ENCODE peak calls at places on chromosomes 4 and X, in nine cellular contexts. H is iPS DF 6.9, C is pancreas, N is T-helper 17 cell, U is AG04450, D is astrocyte, F is ovary, J is aorta, Y is suprapubic skin. Q is an unnamed sample. For H3K9me3, the result is how much of the 10 kb centered on the place peaks cover.

GRCh38 chr4:10405672-10406071 is 51.6 kb downstream of the ZNF518B start:
- DNase-seq in D (no peak), J (no peak), N (no peak), H (no peak), F (no peak), U (no peak), Y (no peak), C (no peak), Q (no peak)

GRCh38 chr4:2222838-2223237 is 19.1 kb downstream of the HAUS3 start:
- DNase-seq in D (no peak), U (no peak), C (no peak), N (no peak), Y (no peak), F (no peak), J (no peak), H (peak), Q (no peak)

GRCh38 chr4:94516067-94516466 is 64.3 kb downstream of the PDLIM5 start:
- DNase-seq in C (no peak), H (no peak), F (no peak), Y (no peak), J (no peak), U (peak), D (peak), N (no peak), Q (no peak)

GRCh38 chr4:117134386-117134785 is 49.0 kb upstream of the TRAM1L1 start:
- DNase-seq in Y (no peak), F (no peak), N (no peak), J (no peak), C (no peak), D (peak), U (peak), H (peak), Q (no peak)

GRCh38 chr4:159048166-159048886 is 54.6 kb upstream of the RAPGEF2 start:
- DNase-seq in D (peak), Y (peak), J (peak), N (no peak), F (peak), H (no peak), C (peak), U (peak), Q (peak)

GRCh38 chr4:10181745-10182445 is 65.3 kb upstream of the WDR1 start:
- DNase-seq in N (no peak), D (no peak), Y (no peak), J (no peak), C (no peak), U (no peak), F (no peak), H (no peak), Q (no peak)

GRCh38 chrX:150036181-150036580 is 97.9 kb upstream of the EOLA2 start:
- DNase-seq in Y (no peak), U (no peak), H (no peak), C (no peak), J (no peak), N (no peak), F (no peak), D (peak), Q (no peak)

GRCh38 chrX:50049228-50049627 is 126.8 kb downstream of the CLCN5 start:
- DNase-seq in J (no peak), H (no peak), F (no peak), C (no peak), Y (no peak), U (no peak), N (no peak), D (no peak), Q (no peak)

GRCh38 chrX:118116308-118117068 is at the start of gene KLHL13:
- DNase-seq in C (peak), D (no peak), U (no peak), F (peak), N (no peak), Y (peak), H (no peak), J (peak), Q (peak)

GRCh38 chr4:176376032-176376614 is 56.4 kb downstream of the SPCS3 start:
- DNase-seq in H (no peak), C (no peak), J (no peak), F (no peak), D (peak), N (no peak), U (no peak), Y (no peak), Q (no peak)

GRCh38 chr4:33961751-33962150 is 2282.6 kb downstream of the ARAP2 start:
- DNase-seq in U (no peak), H (no peak), D (peak), N (no peak), C (no peak), J (no peak), Y (no peak), F (no peak), Q (no peak)

DNA sequence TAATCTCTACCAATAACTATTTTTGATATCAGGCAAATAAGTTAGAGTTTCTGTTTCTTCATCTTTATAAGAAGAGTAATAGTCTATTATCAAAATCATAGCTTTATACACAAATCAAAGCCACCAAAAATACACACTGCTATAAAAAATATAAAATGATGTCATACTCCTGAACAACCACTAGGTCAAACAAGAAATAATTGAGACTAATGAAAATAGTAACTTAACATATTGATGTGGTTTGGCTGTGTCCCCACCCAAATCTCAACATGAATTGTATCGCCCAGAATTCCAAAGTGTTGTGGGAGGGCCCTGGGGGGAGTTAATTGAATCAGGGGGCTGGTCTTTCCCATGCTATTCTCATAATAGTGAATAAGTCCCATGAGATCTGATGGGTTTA is 2277.5 kb downstream of the ARAP2 start:
- DNase-seq in Y (no peak), J (no peak), N (no peak), H (no peak), U (no peak), D (no peak), F (no peak), C (no peak), Q (no peak)
- H3K9me3 ChIP-seq in Y (under half), J (under half), N (under half), H (under half), U (under half), D (under half), F (under half), C (under half), Q (under half)

GRCh38 chr4:31530555-31530954 is 810.4 kb downstream of the PCDH7 start:
- DNase-seq in D (no peak), U (no peak), J (no peak), Y (no peak), H (no peak), F (no peak), C (no peak), N (no peak), Q (no peak)
- H3K9me3 ChIP-seq in D (under half), U (under half), J (under half), Y (under half), H (under half), F (under half), C (under half), N (under half), Q (under half)

GRCh38 chr4:140042634-140043033 is 111.3 kb downstream of the MAML3 start:
- DNase-seq in H (no peak), Y (no peak), U (no peak), C (no peak), F (peak), D (no peak), J (no peak), N (no peak), Q (no peak)
- H3K9me3 ChIP-seq in H (under half), Y (under half), U (under half), C (under half), F (under half), D (under half), J (under half), N (under half), Q (under half)

GRCh38 chr4:61838072-61838471 is 637.9 kb downstream of the ADGRL3 start:
- DNase-seq in D (no peak), H (no peak), J (no peak), U (no peak), N (no peak), F (no peak), C (no peak), Y (no peak), Q (no peak)
- H3K9me3 ChIP-seq in D (under half), H (under half), J (under half), U (under half), N (under half), F (under half), C (under half), Y (under half), Q (under half)

DNA sequence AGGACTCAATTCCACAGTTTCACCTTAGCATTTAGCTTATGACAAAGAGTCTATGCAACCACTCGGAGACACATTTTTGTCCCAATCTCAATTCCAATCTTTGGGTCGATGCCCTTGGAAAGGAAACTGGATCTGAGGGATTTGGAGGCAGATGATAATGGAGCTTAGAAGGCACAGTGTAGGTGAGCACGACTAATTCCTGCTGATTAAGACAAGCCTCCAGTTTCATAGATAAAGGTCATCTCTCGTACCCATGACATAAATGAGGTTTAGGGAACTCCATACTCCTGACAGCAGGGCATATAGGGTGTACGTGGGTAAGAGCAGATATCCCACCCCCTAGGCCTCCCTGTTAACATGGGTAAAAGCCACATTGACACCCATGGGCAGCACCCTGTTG is 24.4 kb upstream of the ZNF718 start:
- DNase-seq in Y (no peak), N (no peak), D (no peak), J (no peak), C (no peak), U (no peak), F (no peak), H (no peak), Q (no peak)
- H3K9me3 ChIP-seq in Y (half or more), N (under half), D (under half), J (under half), C (under half), U (under half), F (under half), H (under half), Q (under half)

DNA sequence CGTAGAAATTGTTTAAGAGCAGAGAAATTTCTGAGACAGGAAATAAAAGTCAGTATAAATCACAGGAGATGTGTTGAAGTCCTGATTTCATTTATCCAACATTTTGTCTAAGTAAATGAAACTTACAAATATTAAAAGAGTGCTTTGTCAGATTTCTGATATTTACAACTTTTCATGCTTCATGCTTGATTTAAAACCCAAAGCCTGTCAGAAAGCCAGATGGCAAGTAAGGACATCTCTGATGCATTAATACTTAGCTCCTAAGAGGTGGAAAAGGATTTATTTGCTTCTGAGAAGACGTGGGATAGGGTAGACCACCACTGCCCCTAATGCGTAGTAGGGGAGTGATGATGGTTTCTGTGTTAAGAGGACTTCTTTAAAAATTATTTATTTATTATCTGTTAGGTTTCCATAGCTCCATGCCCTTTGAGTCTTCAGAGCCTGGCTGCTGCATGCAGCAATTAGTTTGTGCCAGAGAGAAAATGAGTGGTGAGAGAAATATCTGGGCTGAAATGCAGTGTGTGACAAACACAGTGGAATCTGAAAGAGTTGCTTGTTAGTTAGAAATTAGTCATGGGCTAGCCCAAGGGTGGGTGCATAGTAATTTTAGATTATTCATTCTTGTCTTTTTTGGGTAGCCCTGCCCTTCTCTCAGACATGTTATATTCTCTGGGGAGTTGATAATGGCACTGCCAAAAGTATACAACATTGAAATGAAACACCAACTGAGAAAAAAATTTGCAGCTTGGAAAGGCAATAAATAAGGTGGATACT is 333.8 kb downstream of the C4orf33 start:
- DNase-seq in Y (no peak), F (no peak), U (no peak), D (no peak), J (no peak), N (no peak), C (no peak), H (no peak), Q (no peak)
- H3K9me3 ChIP-seq in Y (under half), F (under half), U (under half), D (under half), J (under half), N (under half), C (under half), H (under half), Q (under half)

Q was measured in heart left ventricle.